ENCODE peak calls at places on chromosomes 3 and 15, in eight cellular contexts. W is EH; D is MCF 10A; V is D721Med; S is hepatic stellate cell; R is stimulated activated naive CD8-positive, alpha-beta T cell treated with anti-CD3 and anti-CD28 coated beads, Interleukin-15, Interleukin-2, amounts not matched to agents 100 U/mL and 50 U/mL, for 24 hours; B is T-helper 1 cell; M is cerebellar cortex. Q is an unnamed sample.

GRCh38 chr3:82390868-82391267 is 629.4 kb upstream of the GBE1 start:
- DNase-seq in W (no peak), D (no peak), V (no peak), S (no peak), R (no peak), B (no peak), M (no peak), Q (no peak)

GRCh38 chr3:78221796-78222195 is 1181.9 kb downstream of the ROBO2 start:
- DNase-seq in W (peak), D (no peak), V (no peak), S (no peak), R (no peak), B (no peak), M (no peak), Q (no peak)

GRCh38 chr3:73332558-73332957 is 271.1 kb downstream of the EBLN2 start:
- DNase-seq in W (no peak), D (no peak), V (no peak), S (no peak), R (no peak), B (no peak), M (no peak), Q (no peak)

GRCh38 chr15:62887113-62887570 is 155.4 kb upstream of the TPM1 start:
- DNase-seq in W (peak), D (no peak), V (no peak), S (no peak), R (no peak), B (no peak), M (no peak), Q (no peak)

GRCh38 chr3:156837130-156837529 is 11.0 kb downstream of the LEKR1 start:
- DNase-seq in W (peak), D (peak), V (no peak), S (no peak), R (no peak), B (no peak), M (no peak), Q (no peak)

GRCh38 chr15:99050328-99050980 is 42.9 kb upstream of the PGPEP1L start:
- DNase-seq in W (no peak), D (no peak), V (no peak), S (no peak), R (no peak), B (no peak), M (peak), Q (no peak)

GRCh38 chr3:123404391-123404790 is 44.5 kb downstream of the ADCY5 start:
- DNase-seq in W (no peak), D (no peak), V (no peak), S (no peak), R (no peak), B (no peak), M (no peak), Q (no peak)

GRCh38 chr15:31267161-31268107 is 59.2 kb upstream of the KLF13 start:
- DNase-seq in W (no peak), D (no peak), V (no peak), S (no peak), R (no peak), B (no peak), M (no peak), Q (no peak)

GRCh38 chr3:96071107-96071506 is 743.3 kb upstream of the EPHA6 start:
- DNase-seq in W (no peak), D (no peak), V (no peak), S (no peak), R (no peak), B (no peak), M (no peak), Q (no peak)

GRCh38 chr3:20066848-20067617 is 26.8 kb downstream of the KAT2B start:
- DNase-seq in W (peak), D (no peak), V (no peak), S (no peak), R (no peak), B (no peak), M (no peak), Q (no peak)

GRCh38 chr3:129162729-129163579 is 2.1 kb upstream of the ISY1 start:
- DNase-seq in W (no peak), D (peak), V (no peak), S (no peak), R (no peak), B (no peak), M (peak), Q (no peak)

GRCh38 chr3:117407317-117407716 is 697.7 kb downstream of the TUSC7 start:
- DNase-seq in W (peak), D (peak), V (no peak), S (no peak), R (no peak), B (no peak), M (no peak), Q (no peak)

GRCh38 chr3:39180183-39180545 is 12.2 kb downstream of the XIRP1 start:
- DNase-seq in W (no peak), D (no peak), V (no peak), S (no peak), R (no peak), B (no peak), M (no peak), Q (no peak)

GRCh38 chr15:101273534-101273933 is 3.8 kb downstream of the SELENOS start:
- DNase-seq in W (no peak), D (no peak), V (no peak), S (no peak), R (no peak), B (no peak), M (no peak), Q (no peak)

GRCh38 chr15:99692825-99693224 is 40.4 kb downstream of the LYSMD4 start:
- DNase-seq in W (peak), D (peak), V (no peak), S (no peak), R (no peak), B (no peak), M (no peak), Q (no peak)

GRCh38 chr15:89723031-89723430 is 28.0 kb downstream of the MESP1 start:
- DNase-seq in W (no peak), D (no peak), V (no peak), S (no peak), R (no peak), B (no peak), M (no peak), Q (no peak)

GRCh38 chr15:82045179-82045891 is 483 bp downstream of the MEX3B start:
- DNase-seq in W (peak), D (peak), V (no peak), S (peak), R (peak), B (peak), M (peak), Q (no peak)

GRCh38 chr3:157920804-157921203 is 185.4 kb downstream of the SHOX2 start:
- DNase-seq in W (no peak), D (no peak), V (peak), S (no peak), R (no peak), B (no peak), M (peak), Q (no peak)

GRCh38 chr15:60135961-60136360 is 131.8 kb downstream of the FOXB1 start:
- DNase-seq in W (no peak), D (no peak), V (no peak), S (no peak), R (no peak), B (no peak), M (peak), Q (no peak)

GRCh38 chr15:66838202-66838601 is 136.2 kb downstream of the SMAD6 start:
- DNase-seq in W (no peak), D (no peak), V (no peak), S (no peak), R (no peak), B (no peak), M (no peak), Q (no peak)

GRCh38 chr3:185473290-185473815 is 25.5 kb downstream of the TMEM41A start:
- DNase-seq in W (no peak), D (peak), V (no peak), S (no peak), R (no peak), B (no peak), M (peak), Q (no peak)

GRCh38 chr3:39154323-39155021 is 1.1 kb upstream of the CSRNP1 start:
- DNase-seq in W (peak), D (peak), V (no peak), S (no peak), R (no peak), B (no peak), M (peak), Q (no peak)

GRCh38 chr3:24493951-24494615 is 567 bp downstream of the THRB start:
- DNase-seq in W (peak), D (peak), V (no peak), S (peak), R (no peak), B (no peak), M (peak), Q (no peak)